ENCODE peak calls at places on chromosomes 16 and 17, in six cellular contexts. S is GM23338, V is AG04450, L is keratinocyte, T is heart right ventricle, Y is psoas muscle. C is an unnamed sample.
A peak's percentile ranks its signal among the peaks of the same experiment; 100 is the strongest.

GRCh38 chr16:28012031-28012445 is 51.5 kb downstream of the GSG1L start:
- DNase-seq in S (no peak), V (peak; percentile 20), L (no peak), T (no peak), Y (no peak), C (no peak)

GRCh38 chr17:74922694-74923537 is at the start of gene USH1G:
- DNase-seq in S (peak; percentile 36), V (no peak), L (no peak), T (no peak), Y (no peak), C (no peak)

GRCh38 chr16:4886151-4886550 is 38.9 kb downstream of the UBN1 start:
- DNase-seq in S (no peak), V (no peak), L (no peak), T (no peak), Y (peak; percentile 3), C (no peak)

GRCh38 chr16:2835638-2836493 is 5.8 kb downstream of the ZG16B start:
- DNase-seq in S (peak; percentile 56), V (peak; percentile 79), L (peak; percentile 98), T (no peak), Y (peak; percentile 32), C (no peak)

GRCh38 chr16:67872631-67873434 is at the start of gene EDC4:
- DNase-seq in S (peak; percentile 81), V (peak; percentile 49), L (no peak), T (peak; percentile 89), Y (peak; percentile 94), C (peak; percentile 85)

GRCh38 chr16:81424761-81425160 is 19.8 kb upstream of the CMIP start:
- DNase-seq in S (no peak), V (no peak), L (no peak), T (no peak), Y (no peak), C (no peak)

GRCh38 chr16:68992521-68992920 is 112.9 kb upstream of the HAS3 start:
- DNase-seq in S (no peak), V (peak; percentile 23), L (no peak), T (no peak), Y (no peak), C (no peak)

GRCh38 chr17:28597606-28598383 is 1.0 kb downstream of the SPAG5 start:
- DNase-seq in S (no peak), V (no peak), L (no peak), T (no peak), Y (no peak), C (no peak)

GRCh38 chr17:36095992-36096391 is 6.0 kb upstream of the CCL3 start:
- DNase-seq in S (no peak), V (no peak), L (no peak), T (no peak), Y (no peak), C (no peak)

GRCh38 chr17:13351046-13351445 is 250.7 kb downstream of the HS3ST3A1 start:
- DNase-seq in S (no peak), V (no peak), L (no peak), T (no peak), Y (no peak), C (no peak)

GRCh38 chr16:87661561-87661960 is 59.3 kb downstream of the JPH3 start:
- DNase-seq in S (peak; percentile 85), V (no peak), L (no peak), T (peak; percentile 46), Y (no peak), C (no peak)

GRCh38 chr17:82963104-82963950 is 116.1 kb upstream of the METRNL start:
- DNase-seq in S (peak; percentile 95), V (peak; percentile 32), L (no peak), T (peak; percentile 82), Y (peak; percentile 88), C (peak; percentile 91)

GRCh38 chr17:74981318-74981978 is 6.0 kb upstream of the CDR2L start:
- DNase-seq in S (no peak), V (no peak), L (no peak), T (no peak), Y (no peak), C (no peak)

GRCh38 chr16:8989099-8989878 is 25.6 kb upstream of the USP7 start:
- DNase-seq in S (no peak), V (no peak), L (no peak), T (no peak), Y (no peak), C (no peak)

GRCh38 chr16:17149904-17150483 is 320.8 kb downstream of the XYLT1 start:
- DNase-seq in S (peak; percentile 52), V (no peak), L (no peak), T (no peak), Y (no peak), C (no peak)

GRCh38 chr17:34363183-34363661 is at the start of gene CCL1:
- DNase-seq in S (no peak), V (no peak), L (no peak), T (no peak), Y (no peak), C (no peak)

GRCh38 chr16:84555418-84556196 is 51.1 kb upstream of the MEAK7 start:
- DNase-seq in S (peak; percentile 67), V (no peak), L (no peak), T (no peak), Y (peak; percentile 19), C (no peak)

GRCh38 chr16:84557059-84557458 is 52.6 kb upstream of the MEAK7 start:
- DNase-seq in S (peak; percentile 67), V (no peak), L (no peak), T (no peak), Y (peak; percentile 15), C (no peak)

GRCh38 chr16:84552135-84552534 is 47.7 kb upstream of the MEAK7 start:
- DNase-seq in S (no peak), V (no peak), L (no peak), T (no peak), Y (peak; percentile 8), C (no peak)

GRCh38 chr16:84554627-84555328 is 50.3 kb upstream of the MEAK7 start:
- DNase-seq in S (no peak), V (no peak), L (no peak), T (no peak), Y (peak; percentile 1), C (no peak)

DNA sequence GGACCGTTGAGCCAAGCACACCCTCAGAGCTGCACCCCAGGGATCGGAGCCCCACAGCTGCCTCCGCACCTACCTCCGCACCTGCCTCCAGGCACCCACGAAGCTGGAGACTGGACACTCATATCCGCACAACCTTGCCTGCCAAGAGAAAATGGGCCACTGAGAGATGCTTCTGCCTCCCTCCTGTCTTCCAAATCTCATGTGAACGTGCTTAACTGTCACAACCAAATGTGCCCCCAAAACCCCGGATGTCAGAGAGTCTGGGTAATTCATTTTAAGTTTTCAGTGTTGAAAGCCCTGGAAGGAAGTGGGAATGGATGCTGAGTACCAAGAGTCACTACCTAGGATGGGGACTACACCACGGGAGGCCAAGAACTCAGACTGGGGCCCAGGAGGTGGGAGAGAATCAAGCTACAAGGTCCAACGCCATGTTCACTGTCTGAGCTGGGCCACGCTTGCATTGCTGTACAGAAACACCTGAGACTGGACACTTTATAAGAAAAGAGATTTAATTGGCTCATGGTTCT is 49.5 kb upstream of the MEAK7 start:
- DNase-seq in S (no peak), V (no peak), L (no peak), T (no peak), Y (peak; percentile 8), C (no peak)
- H3K27ac ChIP-seq in S (no peak overlapping the region), V (no peak overlapping the region), L (no peak overlapping the region), T (peak overlapping the region; percentile 67), Y (no peak overlapping the region), C (no peak overlapping the region)

GRCh38 chr17:18038861-18039534 is at the start of the genes ATPAF2 and GID4:
- DNase-seq in S (peak; percentile 99), V (peak; percentile 96), L (peak; percentile 96), T (peak; percentile 100), Y (peak; percentile 100), C (peak; percentile 100)
- TF ChIP-seq CTCF in S (no peak), V (no peak), L (peak; percentile 10), T (no peak), Y (no peak), C (no peak)

GRCh38 chr16:48614759-48615158 is 4.8 kb upstream of the N4BP1 start:
- DNase-seq in S (no peak), V (no peak), L (no peak), T (no peak), Y (no peak), C (peak; percentile 28)
- H3K4me3 ChIP-seq in S (no peak overlapping the region), V (no peak overlapping the region), L (no peak overlapping the region), T (no peak overlapping the region), Y (no peak overlapping the region), C (no peak overlapping the region)

GRCh38 chr16:57188711-57189002 is 2.5 kb downstream of the RSPRY1 start:
- DNase-seq in S (no peak), V (no peak), L (no peak), T (no peak), Y (no peak), C (no peak)

GRCh38 chr16:57191056-57191536 is 5.0 kb downstream of the RSPRY1 start:
- DNase-seq in S (no peak), V (no peak), L (no peak), T (no peak), Y (no peak), C (no peak)

GRCh38 chr16:57192146-57192545 is 6.0 kb downstream of the RSPRY1 start:
- DNase-seq in S (no peak), V (no peak), L (no peak), T (no peak), Y (no peak), C (no peak)

GRCh38 chr16:57187508-57187854 is 1.4 kb downstream of the RSPRY1 start:
- DNase-seq in S (peak; percentile 25), V (no peak), L (no peak), T (no peak), Y (no peak), C (no peak)

DNA sequence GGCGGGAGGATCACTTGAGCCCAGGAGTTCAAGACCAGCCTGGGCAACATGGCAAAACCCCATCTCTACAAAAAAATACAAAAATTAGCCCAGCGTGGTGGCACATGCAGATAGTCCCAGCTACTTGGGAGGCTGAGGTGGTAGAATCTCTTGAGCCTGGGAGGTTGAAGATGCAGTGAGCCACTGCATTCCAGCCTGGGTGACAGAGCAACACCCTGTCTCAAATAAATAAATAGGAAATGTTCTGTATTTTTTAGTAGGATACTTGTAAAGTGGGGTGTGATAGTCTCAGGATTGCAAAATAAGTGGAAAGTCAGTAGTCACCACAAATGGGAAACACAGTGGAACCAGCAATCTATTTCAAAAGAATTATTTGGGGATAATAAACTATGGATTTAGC is 4.0 kb downstream of the RSPRY1 start:
- DNase-seq in S (no peak), V (no peak), L (no peak), T (no peak), Y (no peak), C (no peak)
- H3K27ac ChIP-seq in S (no peak overlapping the region), V (no peak overlapping the region), L (peak overlapping the region; percentile 27), T (no peak overlapping the region), Y (no peak overlapping the region), C (no peak overlapping the region)

DNA sequence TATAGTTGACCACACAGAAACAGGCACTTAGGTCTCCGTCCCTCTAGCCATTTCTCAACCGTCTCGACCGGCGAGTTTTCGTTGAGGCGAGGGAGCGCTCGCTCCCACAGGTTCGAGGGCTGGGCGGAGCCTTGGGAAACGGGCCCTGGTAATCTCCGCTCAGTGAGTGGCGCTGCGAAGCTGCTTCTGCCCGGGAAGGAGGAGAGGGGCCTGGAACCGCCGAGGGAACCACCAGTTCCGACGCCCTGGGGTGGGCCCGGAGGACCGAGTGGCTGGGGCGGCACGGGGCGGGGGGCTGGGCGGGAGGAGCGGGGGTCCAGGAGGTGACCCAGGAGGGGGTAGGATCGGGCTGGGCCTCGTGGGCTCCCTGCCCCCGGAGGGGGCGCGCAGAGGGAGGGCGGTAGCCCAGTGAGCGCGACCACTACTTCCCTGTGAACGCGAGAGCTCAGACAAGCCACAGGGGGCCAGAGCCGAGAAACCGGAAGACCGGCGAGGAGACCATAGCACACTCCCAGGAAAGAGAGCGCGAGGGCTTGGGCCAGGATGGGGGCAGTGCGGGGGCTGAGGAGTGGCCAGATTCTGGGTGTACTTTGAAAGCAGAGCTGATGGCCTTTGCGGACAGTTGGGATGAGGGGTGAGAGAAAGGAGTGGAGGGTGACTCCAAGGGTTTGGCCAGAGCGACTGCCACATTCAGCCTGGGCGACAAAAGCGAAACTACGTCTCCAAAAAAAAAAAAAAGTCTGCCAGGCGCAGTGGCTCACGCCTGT is 29.9 kb upstream of the ARL4D start:
- DNase-seq in S (peak; percentile 94), V (no peak), L (no peak), T (peak; percentile 84), Y (peak; percentile 91), C (peak; percentile 83)
- TF ChIP-seq CTCF in S (peak; percentile 36), V (no peak), L (no peak), T (no peak), Y (peak; percentile 5), C (peak; percentile 39)